ENCODE peak calls at places on chromosomes 16 and 17, in six cellular contexts. L, V, H, M, N and S are unnamed samples.

GRCh38 chr16:67415872-67416793 is at the start of gene ZDHHC1:
- DNase-seq in L (peak; percentile 66), V (peak; percentile 82), H (peak; percentile 44), M (peak; percentile 56), N (no peak), S (peak; percentile 45)

GRCh38 chr16:61834082-61834481 is 202.2 kb downstream of the CDH8 start:
- DNase-seq in L (no peak), V (no peak), H (no peak), M (no peak), N (no peak), S (no peak)

GRCh38 chr16:69566437-69567030 is 768 bp downstream of the NFAT5 start:
- DNase-seq in L (peak; percentile 54), V (peak; percentile 61), H (no peak), M (no peak), N (no peak), S (peak; percentile 57)

GRCh38 chr17:44367219-44367618 is 3.6 kb upstream of the FAM171A2 start:
- DNase-seq in L (no peak), V (no peak), H (no peak), M (no peak), N (no peak), S (no peak)

GRCh38 chr17:50605434-50605833 is 29.2 kb upstream of the ABCC3 start:
- DNase-seq in L (no peak), V (no peak), H (no peak), M (no peak), N (no peak), S (no peak)

GRCh38 chr17:31695456-31696090 is 163.5 kb downstream of the COPRS start:
- DNase-seq in L (no peak), V (no peak), H (no peak), M (no peak), N (no peak), S (no peak)

GRCh38 chr16:56583351-56583910 is 5.9 kb upstream of the MT3 start:
- DNase-seq in L (no peak), V (no peak), H (no peak), M (no peak), N (no peak), S (no peak)

GRCh38 chr16:67181346-67181745 is 2.4 kb downstream of the MATCAP1 start:
- DNase-seq in L (no peak), V (no peak), H (no peak), M (no peak), N (no peak), S (no peak)

GRCh38 chr16:54792811-54793210 is 137.9 kb upstream of the IRX5 start:
- DNase-seq in L (no peak), V (no peak), H (no peak), M (no peak), N (no peak), S (no peak)

GRCh38 chr17:5381542-5381941 is 37.9 kb downstream of the NUP88 start:
- DNase-seq in L (no peak), V (no peak), H (no peak), M (no peak), N (no peak), S (no peak)